ENCODE peak calls at places on chromosomes 13 and 19, in six cellular contexts. B is stimulated activated CD8-positive, alpha-beta memory T cell treated with anti-CD3 and anti-CD28 coated beads, Interleukin-2, amount 100 ng/mL, for 48 hours; I is fibroblast of the aortic adventitia; E is BJ; T is AG09319; A is COR-L47. G is an unnamed sample.

GRCh38 chr19:23665651-23666410 is 21.2 kb downstream of the ZNF675 start:
- DNase-seq in B (no peak), I (no peak), E (no peak), T (no peak), A (no peak), G (no peak)

GRCh38 chr13:51502206-51502651 is 49.4 kb upstream of the INTS6 start:
- DNase-seq in B (no peak), I (peak), E (no peak), T (no peak), A (no peak), G (no peak)

GRCh38 chr19:32174386-32175113 is 170.9 kb upstream of the ZNF507 start:
- DNase-seq in B (no peak), I (no peak), E (no peak), T (no peak), A (no peak), G (no peak)

GRCh38 chr13:27018230-27018875 is 153.3 kb downstream of the USP12 start:
- DNase-seq in B (no peak), I (no peak), E (no peak), T (no peak), A (peak), G (no peak)

GRCh38 chr13:86298741-86299140 is 499.5 kb upstream of the SLITRK6 start:
- DNase-seq in B (no peak), I (no peak), E (no peak), T (no peak), A (no peak), G (no peak)

GRCh38 chr19:1245884-1246816 is 2.2 kb upstream of the MIDN start:
- DNase-seq in B (no peak), I (no peak), E (no peak), T (no peak), A (no peak), G (no peak)

GRCh38 chr19:32599736-32600157 is 18.8 kb downstream of the PDCD5 start:
- DNase-seq in B (no peak), I (peak), E (no peak), T (peak), A (peak), G (peak)

GRCh38 chr13:79404361-79404760 is 1.7 kb downstream of the RBM26 start:
- DNase-seq in B (no peak), I (no peak), E (no peak), T (no peak), A (no peak), G (no peak)

GRCh38 chr19:45419396-45419795 is 4.3 kb downstream of the ERCC1 start:
- DNase-seq in B (no peak), I (no peak), E (no peak), T (no peak), A (no peak), G (no peak)

GRCh38 chr19:30444686-30445232 is 72.6 kb downstream of the ZNF536 start:
- DNase-seq in B (no peak), I (no peak), E (no peak), T (no peak), A (no peak), G (no peak)

GRCh38 chr19:5115771-5116202 is 146.9 kb downstream of the KDM4B start:
- DNase-seq in B (no peak), I (peak), E (no peak), T (no peak), A (no peak), G (no peak)

G was measured in T47D.